ENCODE peak calls at places on chromosomes 7 and 10, in eight cellular contexts. Z is heart left ventricle, S is endodermal cell, Y is Calu3, P is astrocyte of the cerebellum, D is AG10803, K is endothelial cell, B is IMR-90. G is an unnamed sample.

GRCh38 chr7:52009195-52009594 is 692.6 kb upstream of the COBL start:
- DNase-seq in B (no peak), Z (no peak), D (no peak), P (peak; percentile 41), S (no peak), K (no peak), Y (no peak), G (no peak)

GRCh38 chr7:116753130-116753529 is 81.1 kb downstream of the MET start:
- DNase-seq in B (no peak), Z (no peak), D (no peak), K (no peak), Y (no peak), P (no peak), S (no peak), G (no peak)

GRCh38 chr10:101834341-101834740 is 9.3 kb downstream of the KCNIP2 start:
- DNase-seq in Y (no peak), B (no peak), D (no peak), P (no peak), Z (no peak), S (no peak), K (no peak), G (no peak)

GRCh38 chr7:106417273-106417902 is 132.6 kb upstream of the NAMPT start:
- DNase-seq in D (no peak), S (no peak), P (no peak), Y (peak; percentile 29), Z (no peak), B (peak; percentile 3), K (no peak), G (no peak)

GRCh38 chr10:133567609-133568286 is 2.4 kb upstream of the SYCE1 start:
- DNase-seq in S (no peak), B (no peak), Y (no peak), D (no peak), P (no peak), K (no peak), Z (no peak), G (no peak)

GRCh38 chr10:128993911-128994538 is 473.0 kb upstream of the MGMT start:
- DNase-seq in D (no peak), S (no peak), P (no peak), B (no peak), Z (no peak), Y (no peak), K (no peak), G (no peak)

GRCh38 chr7:4774804-4775280 is 581 bp upstream of the AP5Z1 start:
- DNase-seq in S (no peak), D (peak; percentile 71), Z (no peak), B (peak; percentile 75), Y (peak; percentile 38), K (no peak), P (peak; percentile 53), G (peak; percentile 28)

GRCh38 chr7:100200693-100201092 is 19.1 kb upstream of the PVRIG start:
- DNase-seq in K (no peak), Y (no peak), S (peak; percentile 61), B (no peak), D (no peak), P (no peak), Z (no peak), G (no peak)

GRCh38 chr10:43297534-43297933 is 30.7 kb upstream of the RASGEF1A start:
- DNase-seq in Z (no peak), D (no peak), Y (no peak), K (no peak), S (no peak), P (no peak), B (no peak), G (no peak)

GRCh38 chr7:70696139-70696782 is 435.7 kb upstream of the GALNT17 start:
- DNase-seq in D (peak; percentile 45), Z (no peak), S (no peak), P (no peak), Y (no peak), B (peak; percentile 52), K (no peak), G (no peak)

GRCh38 chr10:128747556-128748335 is 621.5 kb upstream of the MKI67 start:
- DNase-seq in Y (no peak), B (no peak), Z (no peak), K (no peak), D (no peak), S (no peak), P (no peak), G (no peak)

GRCh38 chr10:123651421-123652047 is 14.6 kb upstream of the GPR26 start:
- DNase-seq in P (no peak), S (peak; percentile 35), Z (no peak), D (no peak), Y (no peak), B (no peak), K (no peak), G (no peak)

GRCh38 chr10:127376071-127376470 is 173.0 kb upstream of the NPS start:
- DNase-seq in Y (no peak), B (no peak), S (no peak), K (no peak), P (no peak), D (no peak), Z (no peak), G (no peak)

GRCh38 chr10:112689327-112689726 is 242.3 kb downstream of the VTI1A start:
- DNase-seq in B (peak; percentile 5), K (peak; percentile 44), Z (peak; percentile 21), D (peak; percentile 6), P (no peak), Y (peak; percentile 50), S (peak; percentile 81), G (no peak)

GRCh38 chr10:96987842-96988175 is 155.7 kb downstream of the LCOR start:
- DNase-seq in P (no peak), Z (no peak), Y (no peak), D (peak; percentile 79), B (peak; percentile 59), S (no peak), K (no peak), G (no peak)

GRCh38 chr10:35063837-35064454 is 26.2 kb downstream of the CUL2 start:
- DNase-seq in D (no peak), Z (no peak), Y (no peak), K (no peak), B (no peak), S (no peak), P (no peak), G (no peak)

GRCh38 chr7:51242007-51242691 is 74.5 kb downstream of the COBL start:
- DNase-seq in P (no peak), S (peak; percentile 31), K (no peak), Y (no peak), B (no peak), D (no peak), Z (no peak), G (no peak)

GRCh38 chr7:29102554-29103151 is 43.7 kb downstream of the CPVL start:
- DNase-seq in P (peak; percentile 47), S (peak; percentile 89), Y (peak; percentile 84), K (peak; percentile 75), D (peak; percentile 70), B (peak; percentile 47), Z (peak; percentile 69), G (peak; percentile 29)

GRCh38 chr10:132879408-132880147 is 62.8 kb downstream of the CFAP46 start:
- DNase-seq in D (no peak), K (no peak), Y (no peak), P (no peak), B (no peak), Z (no peak), S (peak; percentile 57), G (no peak)

GRCh38 chr7:46468753-46469356 is 547.8 kb upstream of the IGFBP3 start:
- DNase-seq in S (peak; percentile 53), B (peak; percentile 35), K (peak; percentile 6), P (no peak), Z (no peak), Y (no peak), D (peak; percentile 18), G (no peak)

GRCh38 chr10:99834410-99834809 is 52.0 kb downstream of the ABCC2 start:
- DNase-seq in K (no peak), S (no peak), Y (no peak), B (peak; percentile 89), Z (no peak), D (peak; percentile 65), P (no peak), G (peak; percentile 7)

GRCh38 chr10:18303851-18304800 is 163.9 kb downstream of the CACNB2 start:
- DNase-seq in S (no peak), Z (no peak), B (no peak), Y (no peak), K (no peak), D (no peak), P (no peak), G (no peak)

GRCh38 chr10:35027567-35027966 is 62.6 kb downstream of the CUL2 start:
- DNase-seq in Z (no peak), K (no peak), D (peak; percentile 40), Y (no peak), S (no peak), P (no peak), B (peak; percentile 39), G (no peak)

DNA sequence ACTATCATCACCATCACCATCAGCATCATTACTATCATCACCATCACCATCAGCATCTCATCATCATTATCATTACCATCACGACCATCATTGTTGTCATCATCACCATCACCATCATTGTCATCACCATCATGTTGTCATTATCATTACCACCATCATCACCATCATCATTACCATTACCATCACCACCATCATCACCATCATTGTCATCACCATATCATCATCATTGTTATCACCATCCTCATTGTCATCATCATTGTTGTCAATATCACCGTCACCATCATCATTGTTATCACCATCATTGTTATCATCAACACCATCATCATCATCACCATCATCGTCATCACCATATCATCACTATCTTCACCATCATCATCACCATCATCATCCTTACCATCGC is 124.3 kb downstream of the PTPRN2 start:
- DNase-seq in S (no peak), D (no peak), K (no peak), P (no peak), Z (no peak), B (no peak), Y (no peak), G (no peak)
- TF ChIP-seq CTCF in S (no peak), D (no peak), K (no peak), P (no peak), Z (no peak), B (no peak), Y (no peak), G (no peak)

GRCh38 chr7:12211054-12212050 is at the start of gene TMEM106B:
- DNase-seq in K (peak; percentile 96), S (peak; percentile 98), Y (peak; percentile 99), P (peak; percentile 83), Z (peak; percentile 95), D (peak; percentile 90), B (peak; percentile 92), G (peak; percentile 89)
- TF ChIP-seq CTCF in K (no peak), S (peak; percentile 34), Y (no peak), P (no peak), Z (no peak), D (peak; percentile 5), B (no peak), G (no peak)

GRCh38 chr7:77995717-77996116 is 197.1 kb downstream of the PHTF2 start:
- DNase-seq in P (no peak), D (no peak), Z (no peak), K (no peak), S (peak; percentile 83), B (peak; percentile 24), Y (no peak), G (no peak)
- TF ChIP-seq CTCF in P (no peak), D (peak; percentile 23), Z (no peak), K (peak; percentile 25), S (peak; percentile 79), B (peak; percentile 3), Y (no peak), G (no peak)

DNA sequence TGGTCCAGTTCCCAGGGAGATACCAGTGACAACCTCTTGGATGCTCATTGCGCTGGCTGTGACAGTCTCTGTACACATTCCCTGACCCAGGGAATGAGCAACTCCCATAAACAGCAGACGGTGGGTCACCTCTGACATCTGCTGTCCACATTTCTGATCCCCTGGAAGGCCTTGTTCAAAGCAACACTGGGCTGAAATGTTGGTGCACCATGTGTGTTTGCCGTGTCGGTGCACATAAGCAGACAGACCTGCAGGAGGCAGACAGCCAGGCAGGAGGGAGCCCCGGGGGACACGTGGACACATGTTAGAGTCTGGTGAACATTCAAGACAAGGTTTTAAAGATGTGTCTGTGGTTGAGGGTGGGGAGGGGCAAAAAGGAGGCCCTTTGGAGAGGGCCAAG is 254.9 kb downstream of the PLXNA4 start:
- DNase-seq in P (no peak), S (no peak), K (no peak), B (no peak), D (peak; percentile 31), Z (no peak), Y (no peak), G (no peak)
- TF ChIP-seq CTCF in P (peak; percentile 38), S (peak; percentile 49), K (no peak), B (no peak), D (peak; percentile 17), Z (no peak), Y (no peak), G (no peak)